ENCODE peak calls at places on chromosome 1, in nine cellular contexts. One of them, this sample, is unnamed.

GRCh38 chr1:241215203-241215602 is 141.8 kb downstream of the RGS7 start:
- DNase-seq in amniotic stem cell: no peak
- DNase-seq in stimulated activated CD8-positive, alpha-beta memory T cell treated with anti-CD3 and anti-CD28 coated beads, Interleukin-4, amount 100 ng/mL, for 1 hour: no peak
- DNase-seq in CD8-positive, alpha-beta memory T cell: no peak
- DNase-seq in endothelial cell: no peak
- DNase-seq in NCI-H82: no peak
- DNase-seq in central memory CD4-positive, alpha-beta T cell: no peak
- DNase-seq in endodermal cell: no peak
- DNase-seq in neural crest cell: no peak
- DNase-seq in this sample: no peak

GRCh38 chr1:24263746-24264145 is 55.4 kb upstream of the GRHL3 start:
- DNase-seq in central memory CD4-positive, alpha-beta T cell: no peak
- DNase-seq in neural crest cell: no peak
- DNase-seq in NCI-H82: no peak
- DNase-seq in endodermal cell: no peak
- DNase-seq in CD8-positive, alpha-beta memory T cell: no peak
- DNase-seq in amniotic stem cell: no peak
- DNase-seq in endothelial cell: no peak
- DNase-seq in stimulated activated CD8-positive, alpha-beta memory T cell treated with anti-CD3 and anti-CD28 coated beads, Interleukin-4, amount 100 ng/mL, for 1 hour: no peak
- DNase-seq in this sample: no peak

GRCh38 chr1:40385437-40386310 is 12.1 kb downstream of the SMAP2 start:
- DNase-seq in amniotic stem cell: no peak
- DNase-seq in neural crest cell: no peak
- DNase-seq in NCI-H82: no peak
- DNase-seq in central memory CD4-positive, alpha-beta T cell: peak; percentile 94
- DNase-seq in endodermal cell: no peak
- DNase-seq in endothelial cell: no peak
- DNase-seq in stimulated activated CD8-positive, alpha-beta memory T cell treated with anti-CD3 and anti-CD28 coated beads, Interleukin-4, amount 100 ng/mL, for 1 hour: peak; percentile 29
- DNase-seq in CD8-positive, alpha-beta memory T cell: peak; percentile 81
- DNase-seq in this sample: no peak

GRCh38 chr1:12173631-12174121 is 6.9 kb downstream of the TNFRSF1B start:
- DNase-seq in NCI-H82: no peak
- DNase-seq in stimulated activated CD8-positive, alpha-beta memory T cell treated with anti-CD3 and anti-CD28 coated beads, Interleukin-4, amount 100 ng/mL, for 1 hour: peak; percentile 88
- DNase-seq in neural crest cell: no peak
- DNase-seq in CD8-positive, alpha-beta memory T cell: peak; percentile 99
- DNase-seq in endodermal cell: no peak
- DNase-seq in amniotic stem cell: no peak
- DNase-seq in endothelial cell: no peak
- DNase-seq in central memory CD4-positive, alpha-beta T cell: peak; percentile 97
- DNase-seq in this sample: no peak

GRCh38 chr1:59828160-59828559 is 13.4 kb downstream of the HOOK1 start:
- DNase-seq in amniotic stem cell: no peak
- DNase-seq in central memory CD4-positive, alpha-beta T cell: no peak
- DNase-seq in CD8-positive, alpha-beta memory T cell: no peak
- DNase-seq in endothelial cell: no peak
- DNase-seq in NCI-H82: no peak
- DNase-seq in endodermal cell: no peak
- DNase-seq in neural crest cell: no peak
- DNase-seq in stimulated activated CD8-positive, alpha-beta memory T cell treated with anti-CD3 and anti-CD28 coated beads, Interleukin-4, amount 100 ng/mL, for 1 hour: no peak
- DNase-seq in this sample: no peak

GRCh38 chr1:64966158-64966963 is at the start of gene JAK1:
- DNase-seq in endothelial cell: peak; percentile 92
- DNase-seq in stimulated activated CD8-positive, alpha-beta memory T cell treated with anti-CD3 and anti-CD28 coated beads, Interleukin-4, amount 100 ng/mL, for 1 hour: peak; percentile 82
- DNase-seq in neural crest cell: peak; percentile 76
- DNase-seq in amniotic stem cell: peak; percentile 68
- DNase-seq in central memory CD4-positive, alpha-beta T cell: peak; percentile 87
- DNase-seq in endodermal cell: peak; percentile 95
- DNase-seq in CD8-positive, alpha-beta memory T cell: peak; percentile 91
- DNase-seq in NCI-H82: peak; percentile 89
- DNase-seq in this sample: peak; percentile 71

GRCh38 chr1:40562185-40562584 is 30.7 kb downstream of the ZNF684 start:
- DNase-seq in stimulated activated CD8-positive, alpha-beta memory T cell treated with anti-CD3 and anti-CD28 coated beads, Interleukin-4, amount 100 ng/mL, for 1 hour: no peak
- DNase-seq in endodermal cell: no peak
- DNase-seq in neural crest cell: no peak
- DNase-seq in amniotic stem cell: no peak
- DNase-seq in NCI-H82: no peak
- DNase-seq in CD8-positive, alpha-beta memory T cell: no peak
- DNase-seq in central memory CD4-positive, alpha-beta T cell: no peak
- DNase-seq in endothelial cell: no peak
- DNase-seq in this sample: no peak

GRCh38 chr1:113811353-113811887 is 856 bp downstream of the RSBN1 start:
- DNase-seq in amniotic stem cell: no peak
- DNase-seq in endodermal cell: peak; percentile 86
- DNase-seq in CD8-positive, alpha-beta memory T cell: peak; percentile 57
- DNase-seq in NCI-H82: peak; percentile 87
- DNase-seq in central memory CD4-positive, alpha-beta T cell: no peak
- DNase-seq in endothelial cell: peak; percentile 15
- DNase-seq in neural crest cell: peak; percentile 14
- DNase-seq in stimulated activated CD8-positive, alpha-beta memory T cell treated with anti-CD3 and anti-CD28 coated beads, Interleukin-4, amount 100 ng/mL, for 1 hour: no peak
- DNase-seq in this sample: peak; percentile 51

GRCh38 chr1:61472876-61473275 is 252.1 kb downstream of the TM2D1 start:
- DNase-seq in neural crest cell: no peak
- DNase-seq in central memory CD4-positive, alpha-beta T cell: no peak
- DNase-seq in stimulated activated CD8-positive, alpha-beta memory T cell treated with anti-CD3 and anti-CD28 coated beads, Interleukin-4, amount 100 ng/mL, for 1 hour: no peak
- DNase-seq in endodermal cell: no peak
- DNase-seq in amniotic stem cell: no peak
- DNase-seq in NCI-H82: no peak
- DNase-seq in endothelial cell: no peak
- DNase-seq in CD8-positive, alpha-beta memory T cell: no peak
- DNase-seq in this sample: peak; percentile 62

GRCh38 chr1:53093451-53093754 is 31.4 kb downstream of the PODN start:
- DNase-seq in endodermal cell: no peak
- DNase-seq in neural crest cell: no peak
- DNase-seq in stimulated activated CD8-positive, alpha-beta memory T cell treated with anti-CD3 and anti-CD28 coated beads, Interleukin-4, amount 100 ng/mL, for 1 hour: no peak
- DNase-seq in amniotic stem cell: no peak
- DNase-seq in CD8-positive, alpha-beta memory T cell: no peak
- DNase-seq in endothelial cell: no peak
- DNase-seq in NCI-H82: no peak
- DNase-seq in central memory CD4-positive, alpha-beta T cell: no peak
- DNase-seq in this sample: no peak

GRCh38 chr1:203038217-203038741 is 12.0 kb downstream of the PPFIA4 start:
- DNase-seq in endodermal cell: peak; percentile 32
- DNase-seq in central memory CD4-positive, alpha-beta T cell: no peak
- DNase-seq in neural crest cell: no peak
- DNase-seq in stimulated activated CD8-positive, alpha-beta memory T cell treated with anti-CD3 and anti-CD28 coated beads, Interleukin-4, amount 100 ng/mL, for 1 hour: no peak
- DNase-seq in amniotic stem cell: peak; percentile 59
- DNase-seq in CD8-positive, alpha-beta memory T cell: no peak
- DNase-seq in NCI-H82: no peak
- DNase-seq in endothelial cell: no peak
- DNase-seq in this sample: peak; percentile 91